ENCODE peak calls at places on chromosomes 1 and 21, in eight cellular contexts. G is left lung, H is cardiac muscle cell, C is ovary, T is PC-3, M is tibial artery, S is A549, J is esophagus muscularis mucosa. Q is an unnamed sample.

GRCh38 chr1:178057863-178058576 is 35.9 kb upstream of the RASAL2 start:
- DNase-seq in T (no peak), S (no peak), C (peak; percentile 61), H (peak; percentile 94), M (peak; percentile 33), G (no peak), J (no peak), Q (no peak)

GRCh38 chr1:213987876-213988638 is at the start of gene PROX1:
- DNase-seq in T (peak; percentile 82), H (peak; percentile 92), J (peak; percentile 96), C (peak; percentile 88), M (peak; percentile 81), S (peak; percentile 75), G (peak; percentile 79), Q (peak; percentile 91)

GRCh38 chr1:26224606-26225005 is 9.4 kb upstream of the CEP85 start:
- DNase-seq in G (no peak), T (no peak), M (no peak), H (no peak), J (no peak), C (no peak), S (no peak), Q (no peak)

GRCh38 chr1:42978317-42979036 is 19.8 kb upstream of the SLC2A1 start:
- DNase-seq in J (no peak), G (no peak), S (no peak), C (no peak), M (no peak), H (no peak), T (no peak), Q (no peak)

GRCh38 chr1:40782371-40782956 is 1.1 kb upstream of the KCNQ4 start:
- DNase-seq in J (no peak), G (no peak), C (no peak), M (no peak), H (no peak), S (no peak), T (no peak), Q (peak; percentile 14)

GRCh38 chr1:30908446-30908885 is at the start of gene SDC3:
- DNase-seq in J (no peak), G (peak; percentile 82), S (no peak), C (no peak), M (peak; percentile 10), T (peak; percentile 49), H (peak; percentile 54), Q (peak; percentile 35)

GRCh38 chr21:42751866-42752265 is 98.4 kb downstream of the PDE9A start:
- DNase-seq in G (peak; percentile 55), S (no peak), J (no peak), T (no peak), M (no peak), H (no peak), C (no peak), Q (no peak)

GRCh38 chr1:61397915-61398314 is 315.6 kb downstream of the NFIA start:
- DNase-seq in H (no peak), S (no peak), T (no peak), C (no peak), J (no peak), G (no peak), M (no peak), Q (no peak)

GRCh38 chr1:53763461-53763860 is 24.5 kb upstream of the GLIS1 start:
- DNase-seq in S (no peak), C (no peak), G (no peak), H (no peak), J (no peak), M (no peak), T (no peak), Q (no peak)

GRCh38 chr1:155499263-155499662 is 63.3 kb downstream of the ASH1L start:
- DNase-seq in G (no peak), J (no peak), H (peak; percentile 18), T (no peak), S (no peak), C (no peak), M (no peak), Q (no peak)

GRCh38 chr1:155509064-155509463 is 53.5 kb downstream of the ASH1L start:
- DNase-seq in M (no peak), C (no peak), H (no peak), G (no peak), S (no peak), J (no peak), T (no peak), Q (no peak)

GRCh38 chr1:155499953-155500621 is 62.5 kb downstream of the ASH1L start:
- DNase-seq in H (peak; percentile 33), T (no peak), C (no peak), M (no peak), G (no peak), J (no peak), S (no peak), Q (no peak)

GRCh38 chr1:155507960-155508359 is 54.6 kb downstream of the ASH1L start:
- DNase-seq in G (no peak), T (no peak), J (no peak), H (no peak), M (no peak), S (no peak), C (no peak), Q (no peak)

GRCh38 chr1:155504207-155504606 is 58.4 kb downstream of the ASH1L start:
- DNase-seq in S (peak; percentile 55), T (peak; percentile 63), G (no peak), C (no peak), J (no peak), H (peak; percentile 53), M (no peak), Q (peak; percentile 28)
- TF ChIP-seq CTCF in S (peak; percentile 46), T (peak; percentile 68), G (no peak), C (no peak), J (peak; percentile 38), H (peak; percentile 41), M (peak; percentile 37), Q (peak; percentile 14)

GRCh38 chr1:118978914-118979701 is 9.0 kb downstream of the TBX15 start:
- DNase-seq in H (no peak), T (no peak), J (no peak), M (no peak), G (no peak), S (no peak), C (no peak), Q (no peak)

GRCh38 chr1:118974641-118975040 is 13.5 kb downstream of the TBX15 start:
- DNase-seq in T (no peak), G (no peak), C (no peak), S (no peak), H (no peak), M (no peak), J (no peak), Q (no peak)

GRCh38 chr1:118981436-118981835 is 6.7 kb downstream of the TBX15 start:
- DNase-seq in S (no peak), G (no peak), C (no peak), H (no peak), T (no peak), J (no peak), M (no peak), Q (no peak)

GRCh38 chr1:118979754-118980270 is 8.3 kb downstream of the TBX15 start:
- DNase-seq in M (no peak), C (no peak), G (no peak), H (no peak), S (no peak), T (no peak), J (no peak), Q (no peak)

DNA sequence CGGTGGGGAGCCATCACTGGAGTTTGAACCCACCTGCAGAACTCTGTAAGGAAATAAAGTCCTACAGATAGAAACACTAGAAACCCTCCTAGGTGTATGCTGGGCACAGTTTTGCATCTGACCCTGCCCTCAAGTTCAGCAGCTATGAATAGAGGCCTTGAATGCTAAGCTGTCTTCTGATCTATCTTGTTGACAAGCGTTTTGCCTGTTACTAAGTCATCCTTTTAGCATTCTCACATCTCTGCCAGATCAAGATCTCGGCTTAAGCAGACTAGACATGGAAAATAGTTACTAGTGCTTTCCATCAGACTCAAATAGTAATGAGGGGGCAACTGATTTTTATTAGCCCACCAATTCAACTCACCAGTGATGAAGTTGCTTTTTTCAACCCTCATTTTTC is 10.6 kb downstream of the TBX15 start:
- DNase-seq in G (no peak), M (no peak), S (no peak), C (no peak), T (no peak), J (no peak), H (no peak), Q (no peak)
- H3K27ac ChIP-seq in G (no peak overlapping the region), M (peak overlapping the region; percentile 95), S (no peak overlapping the region), C (no peak overlapping the region), T (no peak overlapping the region), J (no peak overlapping the region), H (no peak overlapping the region), Q (no peak overlapping the region)

DNA sequence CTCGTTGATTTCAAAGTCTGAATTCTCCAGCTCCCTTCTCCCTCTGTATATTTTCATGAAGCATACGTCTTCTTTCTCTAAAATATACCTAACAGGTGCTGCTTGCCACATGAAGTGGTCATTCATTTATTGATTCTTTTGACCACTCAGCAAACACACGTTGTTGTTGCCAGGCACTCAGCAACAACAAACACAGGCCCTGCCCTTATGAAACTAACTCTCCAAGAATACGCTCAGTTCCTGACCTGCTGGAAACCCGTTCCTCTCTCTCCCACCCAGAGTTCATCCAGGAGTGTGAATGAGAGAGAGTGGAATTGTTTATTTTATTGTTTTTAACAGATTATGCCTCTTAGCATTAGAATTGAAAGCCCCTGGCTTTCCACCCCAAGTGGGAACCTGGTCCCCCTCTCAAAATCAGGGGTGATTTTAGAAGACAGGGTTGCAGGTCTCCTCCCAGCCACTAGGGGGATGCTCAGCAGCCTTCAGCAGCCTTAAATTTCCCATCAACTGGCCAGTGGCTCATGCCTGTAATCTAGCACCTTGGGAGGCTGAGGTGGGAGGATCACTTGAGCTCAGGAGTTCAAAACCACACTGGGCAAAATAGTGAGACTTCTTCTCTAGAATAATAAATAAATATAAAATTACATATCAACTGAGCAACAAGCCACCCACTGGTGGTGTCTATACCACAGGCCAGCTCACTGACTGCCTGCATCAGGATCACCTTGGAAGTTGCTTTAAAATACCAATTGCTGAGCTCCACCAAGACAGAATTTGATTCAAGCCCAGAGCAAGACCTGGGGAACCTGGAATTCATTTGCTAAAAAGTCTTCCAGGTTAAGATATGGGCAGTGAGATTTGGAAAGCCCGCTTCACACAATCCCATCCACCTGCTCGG is 181.0 kb upstream of the KLHDC7A start:
- DNase-seq in T (peak; percentile 28), S (peak; percentile 22), J (no peak), H (peak; percentile 22), M (no peak), G (no peak), C (no peak), Q (peak; percentile 42)
- TF ChIP-seq CTCF in T (peak; percentile 68), S (peak; percentile 44), J (peak; percentile 36), H (peak; percentile 74), M (peak; percentile 43), G (peak; percentile 64), C (no peak), Q (peak; percentile 65)

GRCh38 chr1:192489748-192490147 is 85.8 kb upstream of the RGS1 start:
- DNase-seq in S (peak; percentile 72), J (no peak), T (peak; percentile 74), C (peak; percentile 21), H (peak; percentile 91), G (no peak), M (peak; percentile 70), Q (peak; percentile 54)

GRCh38 chr1:192493584-192493983 is 82.0 kb upstream of the RGS1 start:
- DNase-seq in M (no peak), S (no peak), T (no peak), J (no peak), G (no peak), H (no peak), C (no peak), Q (no peak)

GRCh38 chr1:192489046-192489445 is 86.5 kb upstream of the RGS1 start:
- DNase-seq in M (no peak), C (no peak), G (no peak), J (no peak), H (no peak), S (no peak), T (no peak), Q (no peak)

GRCh38 chr1:192488058-192488457 is 87.5 kb upstream of the RGS1 start:
- DNase-seq in J (no peak), M (no peak), S (peak; percentile 30), C (no peak), T (peak; percentile 16), G (no peak), H (no peak), Q (peak; percentile 8)

GRCh38 chr1:192491804-192492554 is 83.6 kb upstream of the RGS1 start:
- DNase-seq in M (no peak), C (no peak), J (no peak), T (peak; percentile 48), H (peak; percentile 16), S (no peak), G (no peak), Q (no peak)
- H3K27ac ChIP-seq in M (no peak overlapping the region), C (no peak overlapping the region), J (peak overlapping the region; percentile 85), T (peak overlapping the region; percentile 79), H (no peak overlapping the region), S (peak overlapping the region; percentile 9), G (no peak overlapping the region), Q (no peak overlapping the region)

Q was measured in RWPE1.